ENCODE peak calls at places on chromosomes 3 and 15, in five cellular contexts. I is K562, L is H1, O is HepG2, V is GM12878. T is an unnamed sample.

GRCh38 chr3:36597422-36597821 is 166.9 kb downstream of the DCLK3 start:
- DNase-seq in I (no peak), V (no peak), L (no peak), O (no peak), T (no peak)

GRCh38 chr15:68411276-68411675 is 20.7 kb downstream of the ITGA11 start:
- DNase-seq in V (no peak), I (no peak), L (peak; percentile 7), O (no peak), T (no peak)

GRCh38 chr3:37491343-37491742 is 317.0 kb upstream of the LRRFIP2 start:
- DNase-seq in I (no peak), O (no peak), L (no peak), V (no peak), T (peak; percentile 23)

GRCh38 chr3:4113811-4114522 is 189.2 kb upstream of the SETMAR start:
- DNase-seq in I (no peak), L (no peak), O (no peak), V (no peak), T (no peak)

GRCh38 chr15:63909819-63910437 is 76.2 kb upstream of the HERC1 start:
- DNase-seq in V (no peak), O (no peak), L (no peak), I (no peak), T (no peak)

GRCh38 chr3:27880969-27881892 is 159.1 kb upstream of the EOMES start:
- DNase-seq in O (no peak), I (no peak), V (peak; percentile 11), L (no peak), T (no peak)

GRCh38 chr15:53520867-53521525 is 238.5 kb downstream of the WDR72 start:
- DNase-seq in V (no peak), I (no peak), O (no peak), L (no peak), T (no peak)

GRCh38 chr3:138459619-138460535 is 25.5 kb downstream of the ESYT3 start:
- DNase-seq in V (no peak), L (peak; percentile 42), O (no peak), I (no peak), T (no peak)

GRCh38 chr3:119778811-119779210 is 3.1 kb upstream of the NR1I2 start:
- DNase-seq in V (no peak), I (no peak), O (no peak), L (no peak), T (no peak)
- TF ChIP-seq CREB1 in V (no peak), I (no peak), O (no peak), L (no peak), T (no peak)

DNA sequence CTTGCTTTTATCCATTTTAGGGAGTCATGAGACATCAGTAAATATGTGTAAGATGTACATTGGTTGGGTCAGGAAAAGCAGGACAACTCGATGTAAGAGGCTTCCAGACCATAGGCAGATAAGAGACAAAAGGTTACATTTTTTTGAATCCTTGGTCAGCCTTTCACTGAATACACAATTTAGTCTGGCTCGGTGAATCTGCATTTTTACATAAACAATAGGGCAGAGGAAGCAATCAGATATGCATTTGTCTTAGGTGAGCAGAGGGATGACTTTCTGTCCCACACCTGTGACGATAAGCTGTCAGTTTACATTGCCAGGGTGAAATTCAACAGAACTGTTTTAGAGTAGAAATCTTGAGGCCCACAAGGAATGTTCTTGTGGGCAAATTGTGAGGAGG is 20.6 kb downstream of the NPAP1 start:
- DNase-seq in V (no peak), I (no peak), O (no peak), L (no peak), T (peak; percentile 19)
- H2AFZ ChIP-seq in V (no peak overlapping the region), I (no peak overlapping the region), O (no peak overlapping the region), L (no peak overlapping the region), T (no peak overlapping the region)

GRCh38 chr15:67146214-67146613 is 80.8 kb downstream of the SMAD3 start:
- DNase-seq in V (no peak), O (peak; percentile 68), I (no peak), L (no peak), T (no peak)

GRCh38 chr15:67146875-67147381 is 81.5 kb downstream of the SMAD3 start:
- DNase-seq in L (no peak), O (peak; percentile 97), V (no peak), I (peak; percentile 11), T (peak; percentile 55)

GRCh38 chr15:67145710-67146109 is 80.3 kb downstream of the SMAD3 start:
- DNase-seq in I (no peak), V (no peak), O (no peak), L (no peak), T (no peak)

GRCh38 chr15:67148196-67148701 is 82.8 kb downstream of the SMAD3 start:
- DNase-seq in I (no peak), O (peak; percentile 45), V (no peak), L (no peak), T (no peak)

DNA sequence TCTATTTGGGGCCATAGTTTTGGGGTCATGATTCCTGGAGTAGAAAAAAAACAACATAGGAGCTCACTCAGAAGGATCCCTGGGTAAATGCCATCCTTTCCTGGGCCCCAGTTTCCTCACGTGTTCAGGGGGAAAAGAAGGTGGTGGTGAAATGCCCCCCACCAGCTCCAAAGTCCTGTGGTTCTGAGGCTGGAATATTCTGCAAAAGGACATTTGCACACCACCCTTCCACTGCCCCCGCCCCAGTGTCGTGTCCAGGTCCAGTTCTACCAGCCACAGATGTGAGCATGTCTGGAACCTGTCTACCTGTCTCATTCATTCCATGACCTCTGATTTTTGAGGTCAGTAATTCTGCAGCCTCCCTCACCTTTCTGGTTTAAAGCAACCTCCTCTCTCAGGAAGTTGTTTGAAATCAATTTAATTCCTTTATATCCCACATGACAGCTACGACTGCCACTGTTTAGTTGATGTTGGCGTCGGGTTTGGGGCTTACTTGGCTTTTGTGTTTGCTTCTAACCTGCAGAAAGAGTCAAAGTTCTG is 82.1 kb downstream of the SMAD3 start:
- DNase-seq in I (no peak), L (no peak), V (no peak), O (no peak), T (no peak)
- H3K4me2 ChIP-seq in I (no peak overlapping the region), L (no peak overlapping the region), V (no peak overlapping the region), O (peak overlapping the region; percentile 88), T (peak overlapping the region; percentile 50)

DNA sequence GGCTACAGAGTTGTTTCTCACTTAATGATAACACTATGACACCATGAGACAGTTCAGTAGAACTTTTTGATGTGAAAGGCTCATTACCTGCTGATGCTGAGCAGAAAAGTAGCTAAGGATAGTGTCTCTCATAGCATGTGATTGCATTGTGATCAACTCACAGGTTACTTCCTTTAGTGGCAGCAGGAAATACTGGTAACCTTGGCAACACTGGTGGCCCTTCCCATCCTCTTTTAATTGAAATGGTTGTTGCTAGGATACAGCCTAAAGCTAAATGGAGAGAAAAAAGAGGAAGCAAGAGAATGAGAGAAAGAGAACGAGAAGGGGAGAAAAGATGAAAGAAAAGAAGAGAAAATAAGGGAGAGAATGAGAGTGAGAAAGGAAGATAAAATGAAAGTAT is 204.7 kb upstream of the GAP43 start:
- DNase-seq in O (no peak), V (no peak), I (no peak), L (no peak), T (peak; percentile 80)
- TF ChIP-seq CREB1 in O (no peak), V (no peak), I (no peak), L (no peak), T (no peak)

GRCh38 chr15:73994419-73994883 is at the start of gene PML:
- DNase-seq in L (peak; percentile 92), I (peak; percentile 97), V (peak; percentile 74), O (peak; percentile 91), T (peak; percentile 99)

GRCh38 chr15:73993211-73993994 is 1.1 kb upstream of the PML start:
- DNase-seq in I (no peak), O (no peak), L (no peak), V (no peak), T (no peak)

GRCh38 chr15:73996267-73996666 is 1.8 kb downstream of the PML start:
- DNase-seq in L (no peak), V (no peak), O (no peak), I (peak; percentile 63), T (no peak)

GRCh38 chr15:73996939-73997338 is 2.4 kb downstream of the PML start:
- DNase-seq in L (no peak), V (no peak), O (no peak), I (peak; percentile 28), T (peak; percentile 41)

DNA sequence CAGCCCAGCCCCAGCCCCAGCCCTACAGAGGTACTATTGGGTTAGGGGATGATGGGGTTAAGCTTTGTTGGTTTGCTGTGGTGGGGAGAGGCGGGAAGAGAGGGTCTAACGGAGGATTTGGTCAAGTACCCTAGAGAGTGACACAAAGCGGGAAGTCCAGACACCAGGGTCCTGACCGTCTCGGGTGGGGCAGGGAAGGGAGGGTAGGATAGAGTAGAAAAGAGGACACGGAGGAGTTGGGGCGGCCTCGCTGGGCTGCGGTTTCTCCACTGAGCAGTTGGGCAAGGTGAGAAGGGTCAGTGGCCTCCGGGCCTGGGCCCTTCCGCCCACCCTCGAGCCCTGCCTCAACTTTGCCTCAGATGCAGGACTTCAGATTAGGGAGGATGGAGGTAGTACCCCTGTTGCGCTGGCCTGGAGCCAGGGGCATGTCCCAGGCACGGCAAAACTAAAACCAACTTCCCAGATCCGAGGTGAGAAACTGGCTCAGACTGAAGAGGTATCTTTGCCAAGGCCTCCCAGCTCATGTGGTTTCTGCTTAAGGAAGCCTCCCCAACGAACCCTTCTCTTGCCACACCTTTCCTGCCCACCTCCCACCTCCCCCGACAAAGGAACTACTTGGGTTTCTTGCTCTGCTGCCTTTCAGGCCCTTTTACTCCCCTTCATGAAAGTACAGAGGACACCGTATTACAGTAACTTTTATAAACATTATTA is 551 bp downstream of the PML start:
- DNase-seq in I (peak; percentile 31), L (no peak), O (no peak), V (no peak), T (peak; percentile 28)
- H2AFZ ChIP-seq in I (peak overlapping the region; percentile 50), L (no peak overlapping the region), O (no peak overlapping the region), V (no peak overlapping the region), T (peak overlapping the region; percentile 8)

GRCh38 chr3:195154111-195154791 is 116.7 kb downstream of the XXYLT1 start:
- DNase-seq in L (no peak), I (peak; percentile 52), O (no peak), V (no peak), T (no peak)
- H3K4me2 ChIP-seq in L (peak overlapping the region; percentile 24), I (peak overlapping the region; percentile 54), O (no peak overlapping the region), V (peak overlapping the region; percentile 34), T (peak overlapping the region; percentile 68)

GRCh38 chr3:46946416-46946815 is 30.1 kb downstream of the CCDC12 start:
- DNase-seq in V (no peak), L (no peak), O (no peak), I (no peak), T (no peak)

GRCh38 chr3:46948830-46949671 is 27.5 kb downstream of the CCDC12 start:
- DNase-seq in I (peak; percentile 82), O (peak; percentile 72), V (no peak), L (no peak), T (peak; percentile 41)

GRCh38 chr3:46947545-46947899 is 29.0 kb downstream of the CCDC12 start:
- DNase-seq in L (no peak), V (no peak), O (no peak), I (no peak), T (no peak)

GRCh38 chr3:46947981-46948791 is 28.4 kb downstream of the CCDC12 start:
- DNase-seq in I (peak; percentile 91), O (peak; percentile 88), L (no peak), V (no peak), T (no peak)

DNA sequence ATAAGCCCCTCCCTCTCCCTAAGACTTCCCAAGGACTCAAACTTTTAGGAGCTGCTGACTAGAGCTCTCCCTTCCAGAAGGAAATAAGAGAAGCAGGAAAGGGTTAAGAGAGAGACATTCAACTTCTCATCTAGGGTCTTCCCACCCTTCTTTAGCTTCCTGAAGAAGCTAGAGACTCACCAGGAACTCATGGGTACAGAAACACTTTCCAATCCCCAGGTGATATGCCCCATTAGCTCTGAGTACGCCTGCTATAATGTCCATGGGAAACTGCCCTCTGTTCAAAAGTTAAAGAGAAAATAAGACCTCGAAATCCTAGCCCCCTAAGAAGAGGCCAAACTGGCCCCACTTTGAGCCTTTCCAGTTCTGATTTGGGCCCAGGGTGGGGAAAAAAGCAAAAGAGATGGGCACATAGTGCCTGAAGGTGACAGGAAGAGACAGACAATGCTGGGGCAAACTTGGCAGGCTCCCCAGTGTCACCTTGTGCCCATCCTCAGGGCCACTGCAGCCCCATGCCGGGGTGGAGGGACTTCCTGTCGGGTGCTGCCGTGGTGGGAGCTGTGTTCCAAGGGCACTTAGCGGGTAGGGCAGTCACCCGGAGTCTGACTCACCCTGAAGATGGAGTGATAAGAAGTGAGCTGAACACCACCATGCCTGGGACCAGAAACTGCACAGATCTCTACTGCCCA is 29.5 kb downstream of the CCDC12 start:
- DNase-seq in O (peak; percentile 45), I (peak; percentile 70), L (no peak), V (no peak), T (no peak)
- TF ChIP-seq CREB1 in O (no peak), I (no peak), L (no peak), V (no peak), T (no peak)